ENCODE peak calls at places on chromosomes 12 and 14, in nine cellular contexts. D is HS-5; J is stimulated activated CD4-positive, alpha-beta T cell treated with anti-CD3 and anti-CD28 coated beads, Interleukin-15, amount 100 ng/mL, for 1 hour; F is posterior cingulate gyrus; K is AG04449; B is activated CD8-positive, alpha-beta memory T cell treated with anti-CD3 and anti-CD28 coated beads, Interleukin-2, amount 50 U/mL, for 48 hours; G is osteocyte; V is GM04504; Q is HEK293T. C is an unnamed sample.

GRCh38 chr14:92718659-92719058 is 29.8 kb downstream of the LGMN start:
- DNase-seq in D (peak), J (no peak), F (no peak), K (no peak), B (no peak), G (no peak), V (no peak), Q (no peak), C (no peak)

GRCh38 chr14:64841772-64842490 is 37.8 kb downstream of the SPTB start:
- DNase-seq in D (no peak), J (no peak), F (no peak), K (no peak), B (no peak), G (no peak), V (no peak), Q (no peak), C (no peak)

GRCh38 chr12:50110762-50111416 is 1.1 kb upstream of the COX14 start:
- DNase-seq in D (no peak), J (no peak), F (peak), K (no peak), B (no peak), G (no peak), V (no peak), Q (no peak), C (peak)

GRCh38 chr12:101229841-101230241 is 19.8 kb upstream of the SLC5A8 start:
- DNase-seq in D (no peak), J (no peak), F (no peak), K (no peak), B (no peak), G (no peak), V (no peak), Q (no peak), C (no peak)

GRCh38 chr12:1908758-1909157 is 9.7 kb downstream of the CACNA2D4 start:
- DNase-seq in D (no peak), J (no peak), F (no peak), K (no peak), B (peak), G (peak), V (no peak), Q (peak), C (no peak)

GRCh38 chr14:100670017-100670974 is 56.4 kb upstream of the DLK1 start:
- DNase-seq in D (no peak), J (no peak), F (peak), K (no peak), B (no peak), G (no peak), V (no peak), Q (no peak), C (no peak)

GRCh38 chr12:121894633-121895032 is 6.0 kb downstream of the PSMD9 start:
- DNase-seq in D (no peak), J (no peak), F (no peak), K (no peak), B (no peak), G (no peak), V (no peak), Q (no peak), C (no peak)

GRCh38 chr12:122182887-122183587 is at the start of gene LRRC43:
- DNase-seq in D (no peak), J (no peak), F (peak), K (no peak), B (peak), G (no peak), V (no peak), Q (no peak), C (peak)

GRCh38 chr14:33932526-33933292 is 18.2 kb downstream of the EGLN3 start:
- DNase-seq in D (no peak), J (no peak), F (no peak), K (no peak), B (no peak), G (no peak), V (no peak), Q (no peak), C (no peak)

GRCh38 chr14:58426819-58427288 is 477 bp downstream of the TIMM9 start:
- DNase-seq in D (no peak), J (peak), F (peak), K (no peak), B (peak), G (no peak), V (peak), Q (peak), C (peak)

GRCh38 chr14:75283884-75284563 is 5.4 kb downstream of the FOS start:
- DNase-seq in D (no peak), J (no peak), F (no peak), K (no peak), B (no peak), G (no peak), V (no peak), Q (no peak), C (no peak)

GRCh38 chr14:81193924-81194633 is 26.7 kb downstream of the GTF2A1 start:
- DNase-seq in D (no peak), J (no peak), F (no peak), K (no peak), B (no peak), G (no peak), V (no peak), Q (no peak), C (no peak)

GRCh38 chr12:4269279-4269991 is 4.1 kb upstream of the CCND2 start:
- DNase-seq in D (no peak), J (peak), F (peak), K (no peak), B (peak), G (peak), V (no peak), Q (peak), C (peak)

GRCh38 chr12:12901158-12901791 is 9.9 kb downstream of the GPRC5A start:
- DNase-seq in D (peak), J (no peak), F (no peak), K (peak), B (no peak), G (no peak), V (peak), Q (no peak), C (no peak)

C was measured in GM20000.